ENCODE peak calls at places on chromosomes 13 and 19, in five cellular contexts. One of them, this sample, is unnamed.

GRCh38 chr19:1438035-1438932 is at the start of gene RPS15:
- DNase-seq in IMR-90: peak; percentile 94
- DNase-seq in neuronal stem cell: peak; percentile 96
- DNase-seq in H9: peak; percentile 95
- DNase-seq in H1: peak; percentile 97
- DNase-seq in this sample: peak; percentile 96

GRCh38 chr13:84870190-84870589 is 929.0 kb downstream of the SLITRK6 start:
- DNase-seq in IMR-90: no peak
- DNase-seq in neuronal stem cell: no peak
- DNase-seq in H9: peak; percentile 54
- DNase-seq in H1: no peak
- DNase-seq in this sample: peak; percentile 21

GRCh38 chr19:14248578-14249011 is 42.6 kb upstream of the ADGRL1 start:
- DNase-seq in IMR-90: no peak
- DNase-seq in neuronal stem cell: peak; percentile 87
- DNase-seq in H9: peak; percentile 95
- DNase-seq in H1: no peak
- DNase-seq in this sample: peak; percentile 98

GRCh38 chr13:113044431-113045114 is 61.0 kb upstream of the F7 start:
- DNase-seq in IMR-90: no peak
- DNase-seq in neuronal stem cell: no peak
- DNase-seq in H9: no peak
- DNase-seq in H1: no peak
- DNase-seq in this sample: no peak

GRCh38 chr19:49801966-49802661 is 11.0 kb downstream of the FUZ start:
- DNase-seq in IMR-90: peak; percentile 86
- DNase-seq in neuronal stem cell: peak; percentile 76
- DNase-seq in H9: peak; percentile 91
- DNase-seq in H1: peak; percentile 84
- DNase-seq in this sample: peak; percentile 92

GRCh38 chr19:1783354-1783753 is 28.7 kb downstream of the ATP8B3 start:
- DNase-seq in IMR-90: no peak
- DNase-seq in neuronal stem cell: no peak
- DNase-seq in H9: no peak
- DNase-seq in H1: no peak
- DNase-seq in this sample: no peak

GRCh38 chr19:35240322-35240721 is 8.5 kb upstream of the LSR start:
- DNase-seq in IMR-90: no peak
- DNase-seq in neuronal stem cell: no peak
- DNase-seq in H9: no peak
- DNase-seq in H1: no peak
- DNase-seq in this sample: no peak

GRCh38 chr19:1057185-1057857 is 9.6 kb upstream of the ARHGAP45 start:
- DNase-seq in IMR-90: peak; percentile 67
- DNase-seq in neuronal stem cell: no peak
- DNase-seq in H9: peak; percentile 43
- DNase-seq in H1: no peak
- DNase-seq in this sample: peak; percentile 83

GRCh38 chr13:50129923-50130685 is 114.9 kb downstream of the KCNRG start:
- DNase-seq in IMR-90: no peak
- DNase-seq in neuronal stem cell: peak; percentile 57
- DNase-seq in H9: peak; percentile 64
- DNase-seq in H1: peak; percentile 77
- DNase-seq in this sample: peak; percentile 57

GRCh38 chr13:47112205-47112896 is 215.5 kb upstream of the HTR2A start:
- DNase-seq in IMR-90: no peak
- DNase-seq in neuronal stem cell: peak; percentile 35
- DNase-seq in H9: peak; percentile 53
- DNase-seq in H1: no peak
- DNase-seq in this sample: peak; percentile 45

GRCh38 chr13:73065665-73066350 is 7.0 kb downstream of the KLF5 start:
- DNase-seq in IMR-90: no peak
- DNase-seq in neuronal stem cell: no peak
- DNase-seq in H9: no peak
- DNase-seq in H1: no peak
- DNase-seq in this sample: peak; percentile 18

GRCh38 chr19:4692275-4693077 is 22.3 kb upstream of the MYDGF start:
- DNase-seq in IMR-90: no peak
- DNase-seq in neuronal stem cell: no peak
- DNase-seq in H9: no peak
- DNase-seq in H1: no peak
- DNase-seq in this sample: no peak

GRCh38 chr13:49538404-49538803 is 42.7 kb downstream of the PHF11 start:
- DNase-seq in IMR-90: no peak
- DNase-seq in neuronal stem cell: no peak
- DNase-seq in H9: no peak
- DNase-seq in H1: no peak
- DNase-seq in this sample: no peak

GRCh38 chr19:43437712-43438111 is 23.0 kb downstream of the TEX101 start:
- DNase-seq in IMR-90: no peak
- DNase-seq in neuronal stem cell: no peak
- DNase-seq in H9: no peak
- DNase-seq in H1: no peak
- DNase-seq in this sample: no peak

GRCh38 chr13:34174671-34175145 is 356.8 kb downstream of the RFC3 start:
- DNase-seq in IMR-90: peak; percentile 33
- DNase-seq in neuronal stem cell: no peak
- DNase-seq in H9: no peak
- DNase-seq in H1: no peak
- DNase-seq in this sample: no peak

GRCh38 chr19:56053596-56053995 is 67.0 kb downstream of the NLRP5 start:
- DNase-seq in IMR-90: no peak
- DNase-seq in neuronal stem cell: no peak
- DNase-seq in H9: no peak
- DNase-seq in H1: no peak
- DNase-seq in this sample: no peak

GRCh38 chr13:40430234-40430633 is 236.2 kb downstream of the FOXO1 start:
- DNase-seq in IMR-90: no peak
- DNase-seq in neuronal stem cell: no peak
- DNase-seq in H9: no peak
- DNase-seq in H1: no peak
- DNase-seq in this sample: no peak

GRCh38 chr13:79992111-79992510 is 348.8 kb downstream of the SPRY2 start:
- DNase-seq in IMR-90: no peak
- DNase-seq in neuronal stem cell: no peak
- DNase-seq in H9: no peak
- DNase-seq in H1: no peak
- DNase-seq in this sample: no peak

GRCh38 chr13:26457212-26457611 is 100.3 kb upstream of the WASF3 start:
- DNase-seq in IMR-90: no peak
- DNase-seq in neuronal stem cell: no peak
- DNase-seq in H9: no peak
- DNase-seq in H1: no peak
- DNase-seq in this sample: no peak

DNA sequence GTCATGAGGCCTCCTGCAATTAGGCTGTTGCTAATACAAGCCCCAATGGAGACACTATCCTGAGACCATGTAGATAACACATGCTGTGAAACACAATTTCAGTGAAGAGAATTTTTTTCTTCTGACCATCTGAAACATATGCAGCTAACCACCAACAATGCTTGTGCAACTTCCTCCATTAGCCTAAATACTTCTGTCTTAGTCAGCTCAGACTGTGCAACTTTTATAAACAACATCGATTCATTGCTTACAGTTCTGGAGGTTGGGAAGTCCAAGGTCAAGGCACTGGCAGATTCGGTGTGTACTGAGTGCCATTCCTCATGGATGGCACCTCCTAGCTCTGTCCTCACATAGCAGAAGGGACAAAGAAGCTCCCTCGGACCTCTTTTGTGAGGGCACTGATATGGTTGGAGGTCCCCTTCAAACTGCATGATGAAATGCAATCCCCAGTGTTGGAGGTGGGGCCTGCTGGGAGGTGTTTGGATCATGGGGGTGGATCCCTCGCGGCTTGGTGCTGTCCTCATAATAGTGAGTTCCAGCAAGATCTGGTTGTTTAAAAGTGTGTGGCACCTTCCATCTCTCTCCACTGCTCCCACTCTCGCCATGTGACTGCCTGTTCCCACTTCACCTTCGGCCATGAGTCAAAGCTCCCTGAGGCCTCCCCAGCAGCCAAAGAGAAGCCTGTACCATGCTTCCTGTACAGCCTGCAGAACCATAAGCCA is 27.7 kb downstream of the STK24 start:
- DNase-seq in IMR-90: peak; percentile 98
- DNase-seq in neuronal stem cell: no peak
- DNase-seq in H9: no peak
- DNase-seq in H1: no peak
- DNase-seq in this sample: no peak
- H2BK15ac ChIP-seq in IMR-90: peak overlapping the region; percentile 45
- H2BK15ac ChIP-seq in neuronal stem cell: no peak overlapping the region
- H2BK15ac ChIP-seq in H9: no peak overlapping the region
- H2BK15ac ChIP-seq in H1: no peak overlapping the region
- H2BK15ac ChIP-seq in this sample: no peak overlapping the region

DNA sequence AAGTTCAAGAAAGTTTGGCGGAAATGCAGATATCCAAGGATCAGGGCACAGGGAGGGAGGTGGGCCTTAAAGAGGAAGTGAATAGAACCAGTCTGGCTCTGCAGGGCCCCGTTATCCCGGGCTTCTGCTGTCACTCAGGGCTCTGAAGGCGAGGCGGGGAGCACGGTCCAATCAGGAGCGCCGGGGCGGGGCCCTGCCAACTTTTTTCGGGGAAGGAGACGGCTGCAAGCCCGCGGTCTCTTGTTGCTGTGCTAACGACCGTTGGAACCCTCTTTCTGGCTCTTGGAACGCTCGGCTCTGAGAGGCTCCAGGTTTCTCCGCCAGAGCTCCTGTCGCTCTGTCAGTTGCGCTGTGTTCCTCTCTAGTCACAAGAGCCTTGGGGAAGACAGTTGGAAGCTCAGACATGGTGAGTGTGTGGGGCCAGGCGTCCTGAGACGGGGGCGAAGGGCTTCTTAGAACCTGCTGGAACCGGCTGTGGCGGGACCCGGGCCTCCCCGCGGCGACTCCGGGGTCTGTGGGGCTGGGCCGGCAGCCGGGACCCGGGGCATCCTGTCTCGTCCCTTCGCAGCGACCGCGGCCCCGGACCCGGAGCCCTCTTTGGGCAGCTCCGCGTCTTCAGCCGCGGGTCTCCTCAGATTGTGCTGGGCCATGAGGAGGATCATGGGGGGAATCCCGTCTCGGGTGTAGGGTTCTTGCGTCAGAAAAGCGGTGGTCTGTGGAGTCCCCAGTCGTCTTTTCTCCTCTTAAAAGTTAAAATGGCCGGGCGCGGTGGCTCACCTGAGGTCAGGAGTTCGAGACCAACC is 27.7 kb downstream of the ZNF844 start:
- DNase-seq in IMR-90: peak; percentile 86
- DNase-seq in neuronal stem cell: peak; percentile 80
- DNase-seq in H9: peak; percentile 94
- DNase-seq in H1: peak; percentile 93
- DNase-seq in this sample: peak; percentile 97
- H2BK120ac ChIP-seq in IMR-90: peak overlapping the region; percentile 44
- H2BK120ac ChIP-seq in neuronal stem cell: no peak overlapping the region
- H2BK120ac ChIP-seq in H9: peak overlapping the region; percentile 81
- H2BK120ac ChIP-seq in H1: no peak overlapping the region
- H2BK120ac ChIP-seq in this sample: no peak overlapping the region

GRCh38 chr19:45577111-45577905 is 7.3 kb downstream of the OPA3 start:
- DNase-seq in IMR-90: peak; percentile 95
- DNase-seq in neuronal stem cell: no peak
- DNase-seq in H9: no peak
- DNase-seq in H1: no peak
- DNase-seq in this sample: peak; percentile 45
- H2BK15ac ChIP-seq in IMR-90: peak overlapping the region; percentile 79
- H2BK15ac ChIP-seq in neuronal stem cell: no peak overlapping the region
- H2BK15ac ChIP-seq in H9: no peak overlapping the region
- H2BK15ac ChIP-seq in H1: no peak overlapping the region
- H2BK15ac ChIP-seq in this sample: no peak overlapping the region

DNA sequence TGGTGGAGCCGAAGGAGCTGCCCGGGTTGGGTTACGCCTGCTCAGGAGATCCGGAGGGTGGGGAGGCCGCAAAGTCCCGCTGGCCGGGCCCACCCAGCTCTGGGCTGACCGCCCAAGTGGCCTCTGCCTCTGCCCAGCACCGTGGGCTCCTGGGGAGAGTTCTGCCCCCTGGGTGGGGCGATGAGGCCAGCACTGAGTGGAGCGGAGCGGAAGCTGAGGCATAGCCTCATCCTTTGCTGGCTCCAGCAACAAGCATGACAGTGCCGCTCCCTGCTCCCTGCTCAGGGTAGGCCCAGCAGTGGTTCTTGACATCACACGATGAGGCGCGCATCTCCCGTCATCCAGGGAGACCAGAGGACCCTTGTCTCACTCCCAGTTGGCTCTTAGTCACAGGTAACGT is 22.5 kb downstream of the CCDC8 start:
- DNase-seq in IMR-90: no peak
- DNase-seq in neuronal stem cell: no peak
- DNase-seq in H9: no peak
- DNase-seq in H1: no peak
- DNase-seq in this sample: no peak
- H2BK120ac ChIP-seq in IMR-90: no peak overlapping the region
- H2BK120ac ChIP-seq in neuronal stem cell: no peak overlapping the region
- H2BK120ac ChIP-seq in H9: no peak overlapping the region
- H2BK120ac ChIP-seq in H1: no peak overlapping the region
- H2BK120ac ChIP-seq in this sample: no peak overlapping the region

This sample was measured in mesendoderm.